ENCODE peak calls at places on chromosome 14, in eight cellular contexts. Z is heart left ventricle; O is GM12891; N is AG04450; S is sciatic nerve; P is ACHN; R is stimulated activated CD4-positive, alpha-beta T cell treated with anti-CD3 and anti-CD28 coated beads, Interleukin-2, amount 100 ng/mL, for 24 hours; M is NCI-H510A treated with DMSO at 0.1 percent for 48 hours. V is an unnamed sample.

GRCh38 chr14:89723930-89724915 is 230.3 kb downstream of the EFCAB11 start:
- DNase-seq in Z (no peak), O (no peak), N (no peak), S (no peak), P (no peak), R (no peak), M (no peak), V (no peak)

GRCh38 chr14:93901813-93902212 is 25.3 kb upstream of the FAM181A start:
- DNase-seq in Z (no peak), O (no peak), N (no peak), S (no peak), P (no peak), R (no peak), M (no peak), V (no peak)

GRCh38 chr14:74219806-74220205 is 19.4 kb upstream of the VSX2 start:
- DNase-seq in Z (no peak), O (no peak), N (no peak), S (no peak), P (no peak), R (no peak), M (no peak), V (no peak)

GRCh38 chr14:57533214-57533613 is 39.6 kb upstream of the CCDC198 start:
- DNase-seq in Z (no peak), O (no peak), N (no peak), S (no peak), P (peak), R (no peak), M (no peak), V (no peak)

GRCh38 chr14:92971601-92972180 is 48.7 kb downstream of the CHGA start:
- DNase-seq in Z (no peak), O (no peak), N (no peak), S (no peak), P (no peak), R (no peak), M (no peak), V (no peak)

GRCh38 chr14:75003250-75004027 is 718 bp downstream of the EIF2B2 start:
- DNase-seq in Z (no peak), O (no peak), N (no peak), S (peak), P (peak), R (no peak), M (no peak), V (no peak)

GRCh38 chr14:60311417-60311816 is 62.4 kb downstream of the PPM1A start:
- DNase-seq in Z (no peak), O (no peak), N (no peak), S (no peak), P (no peak), R (no peak), M (no peak), V (no peak)

GRCh38 chr14:101821528-101821927 is 60.0 kb downstream of the PPP2R5C start:
- DNase-seq in Z (no peak), O (no peak), N (no peak), S (no peak), P (no peak), R (peak), M (no peak), V (peak)

GRCh38 chr14:104874110-104874531 is 9.1 kb downstream of the CEP170B start:
- DNase-seq in Z (no peak), O (no peak), N (no peak), S (no peak), P (no peak), R (no peak), M (no peak), V (no peak)

GRCh38 chr14:104135904-104136471 is 2.4 kb upstream of the KIF26A start:
- DNase-seq in Z (peak), O (no peak), N (no peak), S (peak), P (no peak), R (no peak), M (no peak), V (no peak)

GRCh38 chr14:20690848-20691640 is 2.5 kb downstream of the ANG start:
- DNase-seq in Z (no peak), O (peak), N (no peak), S (no peak), P (peak), R (peak), M (peak), V (no peak)

GRCh38 chr14:92653162-92653651 is 95.2 kb downstream of the LGMN start:
- DNase-seq in Z (no peak), O (no peak), N (no peak), S (no peak), P (no peak), R (no peak), M (no peak), V (no peak)

GRCh38 chr14:98503086-98503815 is 768.7 kb downstream of the BCL11B start:
- DNase-seq in Z (no peak), O (no peak), N (no peak), S (no peak), P (no peak), R (no peak), M (no peak), V (no peak)

GRCh38 chr14:101963052-101963451 is 1.3 kb upstream of the DYNC1H1 start:
- DNase-seq in Z (no peak), O (no peak), N (no peak), S (no peak), P (no peak), R (no peak), M (no peak), V (no peak)

GRCh38 chr14:66105819-66106218 is 380.4 kb upstream of the CCDC196 start:
- DNase-seq in Z (no peak), O (no peak), N (no peak), S (no peak), P (no peak), R (no peak), M (no peak), V (no peak)

GRCh38 chr14:64119535-64119934 is 174.6 kb downstream of the ESR2 start:
- DNase-seq in Z (no peak), O (no peak), N (no peak), S (no peak), P (no peak), R (no peak), M (no peak), V (peak)

GRCh38 chr14:34872822-34873590 is 2.2 kb downstream of the BAZ1A start:
- DNase-seq in Z (no peak), O (peak), N (no peak), S (no peak), P (peak), R (no peak), M (peak), V (no peak)

GRCh38 chr14:103746706-103747105 is 31.1 kb downstream of the ZFYVE21 start:
- DNase-seq in Z (no peak), O (no peak), N (no peak), S (no peak), P (peak), R (no peak), M (no peak), V (no peak)

GRCh38 chr14:81144811-81145598 is 75.8 kb downstream of the GTF2A1 start:
- DNase-seq in Z (no peak), O (no peak), N (no peak), S (no peak), P (no peak), R (no peak), M (no peak), V (no peak)

GRCh38 chr14:52834440-52834842 is 43.0 kb upstream of the GNPNAT1 start:
- DNase-seq in Z (no peak), O (no peak), N (peak), S (no peak), P (peak), R (no peak), M (no peak), V (no peak)

GRCh38 chr14:29637406-29637805 is 290.2 kb downstream of the PRKD1 start:
- DNase-seq in Z (peak), O (no peak), N (no peak), S (peak), P (peak), R (no peak), M (no peak), V (no peak)

GRCh38 chr14:102654298-102654697 is 61.8 kb downstream of the RCOR1 start:
- DNase-seq in Z (no peak), O (no peak), N (no peak), S (no peak), P (no peak), R (peak), M (no peak), V (no peak)

GRCh38 chr14:88749139-88749538 is 43.6 kb downstream of the EML5 start:
- DNase-seq in Z (no peak), O (no peak), N (no peak), S (no peak), P (no peak), R (no peak), M (no peak), V (no peak)

GRCh38 chr14:36340276-36340890 is 19.9 kb upstream of the MBIP start:
- DNase-seq in Z (no peak), O (no peak), N (no peak), S (no peak), P (no peak), R (no peak), M (no peak), V (no peak)

GRCh38 chr14:33940561-33941011 is 10.3 kb downstream of the EGLN3 start:
- DNase-seq in Z (no peak), O (no peak), N (no peak), S (no peak), P (no peak), R (no peak), M (no peak), V (no peak)

GRCh38 chr14:52598568-52598967 is 45.9 kb downstream of the GPR137C start:
- DNase-seq in Z (no peak), O (no peak), N (no peak), S (no peak), P (no peak), R (no peak), M (no peak), V (no peak)

GRCh38 chr14:72512925-72513324 is 381.0 kb downstream of the DPF3 start:
- DNase-seq in Z (no peak), O (no peak), N (no peak), S (no peak), P (no peak), R (no peak), M (no peak), V (no peak)

V was measured in stimulated activated effector memory CD8-positive, alpha-beta T cell treated with anti-CD3 and anti-CD28 coated beads, Interleukin-12 subunit alpha, Interleukin-12 subunit beta, amount 100 ng/mL, for 72 hours.